ENCODE peak calls at places on chromosomes 2 and 18, in seven cellular contexts. One of them, this sample, is unnamed.

GRCh38 chr2:27125104-27125503 is 1.5 kb downstream of the ABHD1 start:
- DNase-seq in activated CD8-positive, alpha-beta T cell treated with anti-CD3 and anti-CD28 coated beads, Interleukin-2, amount 10 ng/mL, durations not matched to agents 7 days and 5 days: no peak
- DNase-seq in cardiac fibroblast: no peak
- DNase-seq in activated T-helper 1 cell treated with anti-CD3 and anti-CD28 coated beads, Interleukin-2, amount 50 U/mL, for 16 hours: no peak
- DNase-seq in hypothalamus: no peak
- DNase-seq in C1 segment of cervical spinal cord: no peak
- DNase-seq in ACHN: no peak
- DNase-seq in this sample: no peak

GRCh38 chr18:62030091-62030985 is 137.5 kb upstream of the RNF152 start:
- DNase-seq in ACHN: no peak
- DNase-seq in C1 segment of cervical spinal cord: no peak
- DNase-seq in activated T-helper 1 cell treated with anti-CD3 and anti-CD28 coated beads, Interleukin-2, amount 50 U/mL, for 16 hours: no peak
- DNase-seq in hypothalamus: no peak
- DNase-seq in cardiac fibroblast: no peak
- DNase-seq in activated CD8-positive, alpha-beta T cell treated with anti-CD3 and anti-CD28 coated beads, Interleukin-2, amount 10 ng/mL, durations not matched to agents 7 days and 5 days: no peak
- DNase-seq in this sample: no peak

GRCh38 chr2:43841949-43842865 is 3.4 kb downstream of the ABCG8 start:
- DNase-seq in ACHN: no peak
- DNase-seq in cardiac fibroblast: no peak
- DNase-seq in hypothalamus: no peak
- DNase-seq in activated T-helper 1 cell treated with anti-CD3 and anti-CD28 coated beads, Interleukin-2, amount 50 U/mL, for 16 hours: no peak
- DNase-seq in C1 segment of cervical spinal cord: no peak
- DNase-seq in activated CD8-positive, alpha-beta T cell treated with anti-CD3 and anti-CD28 coated beads, Interleukin-2, amount 10 ng/mL, durations not matched to agents 7 days and 5 days: peak; percentile 7
- DNase-seq in this sample: no peak

GRCh38 chr2:235990344-235990743 is 177.8 kb downstream of the GBX2 start:
- DNase-seq in hypothalamus: no peak
- DNase-seq in ACHN: no peak
- DNase-seq in activated T-helper 1 cell treated with anti-CD3 and anti-CD28 coated beads, Interleukin-2, amount 50 U/mL, for 16 hours: no peak
- DNase-seq in cardiac fibroblast: no peak
- DNase-seq in C1 segment of cervical spinal cord: no peak
- DNase-seq in activated CD8-positive, alpha-beta T cell treated with anti-CD3 and anti-CD28 coated beads, Interleukin-2, amount 10 ng/mL, durations not matched to agents 7 days and 5 days: no peak
- DNase-seq in this sample: no peak

GRCh38 chr2:189249171-189249570 is 69.6 kb upstream of the COL5A2 start:
- DNase-seq in activated T-helper 1 cell treated with anti-CD3 and anti-CD28 coated beads, Interleukin-2, amount 50 U/mL, for 16 hours: no peak
- DNase-seq in ACHN: no peak
- DNase-seq in activated CD8-positive, alpha-beta T cell treated with anti-CD3 and anti-CD28 coated beads, Interleukin-2, amount 10 ng/mL, durations not matched to agents 7 days and 5 days: no peak
- DNase-seq in hypothalamus: no peak
- DNase-seq in C1 segment of cervical spinal cord: no peak
- DNase-seq in cardiac fibroblast: peak; percentile 78
- DNase-seq in this sample: no peak

GRCh38 chr2:886072-887022 is 64.3 kb upstream of the SNTG2 start:
- DNase-seq in ACHN: no peak
- DNase-seq in cardiac fibroblast: no peak
- DNase-seq in hypothalamus: no peak
- DNase-seq in C1 segment of cervical spinal cord: no peak
- DNase-seq in activated CD8-positive, alpha-beta T cell treated with anti-CD3 and anti-CD28 coated beads, Interleukin-2, amount 10 ng/mL, durations not matched to agents 7 days and 5 days: no peak
- DNase-seq in activated T-helper 1 cell treated with anti-CD3 and anti-CD28 coated beads, Interleukin-2, amount 50 U/mL, for 16 hours: no peak
- DNase-seq in this sample: no peak

GRCh38 chr2:14826518-14826917 is 194.0 kb downstream of the LRATD1 start:
- DNase-seq in C1 segment of cervical spinal cord: no peak
- DNase-seq in hypothalamus: no peak
- DNase-seq in activated CD8-positive, alpha-beta T cell treated with anti-CD3 and anti-CD28 coated beads, Interleukin-2, amount 10 ng/mL, durations not matched to agents 7 days and 5 days: no peak
- DNase-seq in cardiac fibroblast: no peak
- DNase-seq in ACHN: no peak
- DNase-seq in activated T-helper 1 cell treated with anti-CD3 and anti-CD28 coated beads, Interleukin-2, amount 50 U/mL, for 16 hours: no peak
- DNase-seq in this sample: no peak

GRCh38 chr2:20526666-20527065 is 79.8 kb downstream of the RHOB start:
- DNase-seq in ACHN: no peak
- DNase-seq in C1 segment of cervical spinal cord: no peak
- DNase-seq in cardiac fibroblast: no peak
- DNase-seq in activated T-helper 1 cell treated with anti-CD3 and anti-CD28 coated beads, Interleukin-2, amount 50 U/mL, for 16 hours: no peak
- DNase-seq in activated CD8-positive, alpha-beta T cell treated with anti-CD3 and anti-CD28 coated beads, Interleukin-2, amount 10 ng/mL, durations not matched to agents 7 days and 5 days: no peak
- DNase-seq in hypothalamus: peak; percentile 48
- DNase-seq in this sample: no peak

GRCh38 chr18:59067873-59068272 is 71.8 kb upstream of the SEC11C start:
- DNase-seq in C1 segment of cervical spinal cord: no peak
- DNase-seq in cardiac fibroblast: peak; percentile 55
- DNase-seq in activated CD8-positive, alpha-beta T cell treated with anti-CD3 and anti-CD28 coated beads, Interleukin-2, amount 10 ng/mL, durations not matched to agents 7 days and 5 days: no peak
- DNase-seq in ACHN: peak; percentile 29
- DNase-seq in activated T-helper 1 cell treated with anti-CD3 and anti-CD28 coated beads, Interleukin-2, amount 50 U/mL, for 16 hours: no peak
- DNase-seq in hypothalamus: no peak
- DNase-seq in this sample: no peak

GRCh38 chr2:130307850-130308249 is 34.8 kb upstream of the IMP4 start:
- DNase-seq in ACHN: no peak
- DNase-seq in hypothalamus: no peak
- DNase-seq in activated CD8-positive, alpha-beta T cell treated with anti-CD3 and anti-CD28 coated beads, Interleukin-2, amount 10 ng/mL, durations not matched to agents 7 days and 5 days: no peak
- DNase-seq in C1 segment of cervical spinal cord: no peak
- DNase-seq in activated T-helper 1 cell treated with anti-CD3 and anti-CD28 coated beads, Interleukin-2, amount 50 U/mL, for 16 hours: no peak
- DNase-seq in cardiac fibroblast: no peak
- DNase-seq in this sample: no peak

GRCh38 chr2:160015746-160016145 is 46.7 kb downstream of the PLA2R1 start:
- DNase-seq in activated CD8-positive, alpha-beta T cell treated with anti-CD3 and anti-CD28 coated beads, Interleukin-2, amount 10 ng/mL, durations not matched to agents 7 days and 5 days: no peak
- DNase-seq in ACHN: no peak
- DNase-seq in hypothalamus: no peak
- DNase-seq in cardiac fibroblast: no peak
- DNase-seq in C1 segment of cervical spinal cord: no peak
- DNase-seq in activated T-helper 1 cell treated with anti-CD3 and anti-CD28 coated beads, Interleukin-2, amount 50 U/mL, for 16 hours: no peak
- DNase-seq in this sample: no peak

GRCh38 chr2:150480241-150480640 is 7.2 kb downstream of the RND3 start:
- DNase-seq in activated T-helper 1 cell treated with anti-CD3 and anti-CD28 coated beads, Interleukin-2, amount 50 U/mL, for 16 hours: no peak
- DNase-seq in C1 segment of cervical spinal cord: no peak
- DNase-seq in cardiac fibroblast: peak; percentile 61
- DNase-seq in activated CD8-positive, alpha-beta T cell treated with anti-CD3 and anti-CD28 coated beads, Interleukin-2, amount 10 ng/mL, durations not matched to agents 7 days and 5 days: no peak
- DNase-seq in ACHN: no peak
- DNase-seq in hypothalamus: no peak
- DNase-seq in this sample: no peak

GRCh38 chr2:31129835-31130561 is 8.2 kb downstream of the GALNT14 start:
- DNase-seq in activated CD8-positive, alpha-beta T cell treated with anti-CD3 and anti-CD28 coated beads, Interleukin-2, amount 10 ng/mL, durations not matched to agents 7 days and 5 days: no peak
- DNase-seq in ACHN: no peak
- DNase-seq in activated T-helper 1 cell treated with anti-CD3 and anti-CD28 coated beads, Interleukin-2, amount 50 U/mL, for 16 hours: no peak
- DNase-seq in hypothalamus: no peak
- DNase-seq in cardiac fibroblast: no peak
- DNase-seq in C1 segment of cervical spinal cord: no peak
- DNase-seq in this sample: no peak

GRCh38 chr2:217714268-217714643 is 288.5 kb downstream of the TNS1 start:
- DNase-seq in C1 segment of cervical spinal cord: peak; percentile 64
- DNase-seq in cardiac fibroblast: peak; percentile 66
- DNase-seq in ACHN: no peak
- DNase-seq in hypothalamus: peak; percentile 95
- DNase-seq in activated CD8-positive, alpha-beta T cell treated with anti-CD3 and anti-CD28 coated beads, Interleukin-2, amount 10 ng/mL, durations not matched to agents 7 days and 5 days: no peak
- DNase-seq in activated T-helper 1 cell treated with anti-CD3 and anti-CD28 coated beads, Interleukin-2, amount 50 U/mL, for 16 hours: no peak
- DNase-seq in this sample: peak; percentile 90

GRCh38 chr2:121427187-121427689 is 103.4 kb upstream of the RNU4ATAC start:
- DNase-seq in ACHN: no peak
- DNase-seq in cardiac fibroblast: peak; percentile 34
- DNase-seq in C1 segment of cervical spinal cord: no peak
- DNase-seq in activated T-helper 1 cell treated with anti-CD3 and anti-CD28 coated beads, Interleukin-2, amount 50 U/mL, for 16 hours: no peak
- DNase-seq in hypothalamus: no peak
- DNase-seq in activated CD8-positive, alpha-beta T cell treated with anti-CD3 and anti-CD28 coated beads, Interleukin-2, amount 10 ng/mL, durations not matched to agents 7 days and 5 days: no peak
- DNase-seq in this sample: no peak

GRCh38 chr2:234290671-234291070 is 206.2 kb downstream of the ARL4C start:
- DNase-seq in activated T-helper 1 cell treated with anti-CD3 and anti-CD28 coated beads, Interleukin-2, amount 50 U/mL, for 16 hours: peak; percentile 62
- DNase-seq in cardiac fibroblast: no peak
- DNase-seq in hypothalamus: no peak
- DNase-seq in C1 segment of cervical spinal cord: no peak
- DNase-seq in ACHN: no peak
- DNase-seq in activated CD8-positive, alpha-beta T cell treated with anti-CD3 and anti-CD28 coated beads, Interleukin-2, amount 10 ng/mL, durations not matched to agents 7 days and 5 days: peak; percentile 89
- DNase-seq in this sample: no peak

GRCh38 chr2:58137856-58138255 is 91.2 kb downstream of the VRK2 start:
- DNase-seq in activated CD8-positive, alpha-beta T cell treated with anti-CD3 and anti-CD28 coated beads, Interleukin-2, amount 10 ng/mL, durations not matched to agents 7 days and 5 days: no peak
- DNase-seq in C1 segment of cervical spinal cord: no peak
- DNase-seq in hypothalamus: no peak
- DNase-seq in ACHN: no peak
- DNase-seq in cardiac fibroblast: peak; percentile 27
- DNase-seq in activated T-helper 1 cell treated with anti-CD3 and anti-CD28 coated beads, Interleukin-2, amount 50 U/mL, for 16 hours: no peak
- DNase-seq in this sample: peak; percentile 10

GRCh38 chr2:7020939-7021470 is 103.8 kb downstream of the RNF144A start:
- DNase-seq in cardiac fibroblast: no peak
- DNase-seq in C1 segment of cervical spinal cord: no peak
- DNase-seq in hypothalamus: no peak
- DNase-seq in ACHN: no peak
- DNase-seq in activated CD8-positive, alpha-beta T cell treated with anti-CD3 and anti-CD28 coated beads, Interleukin-2, amount 10 ng/mL, durations not matched to agents 7 days and 5 days: no peak
- DNase-seq in activated T-helper 1 cell treated with anti-CD3 and anti-CD28 coated beads, Interleukin-2, amount 50 U/mL, for 16 hours: no peak
- DNase-seq in this sample: no peak

GRCh38 chr2:7884338-7884737 is 797.5 kb upstream of the ID2 start:
- DNase-seq in C1 segment of cervical spinal cord: no peak
- DNase-seq in cardiac fibroblast: no peak
- DNase-seq in activated T-helper 1 cell treated with anti-CD3 and anti-CD28 coated beads, Interleukin-2, amount 50 U/mL, for 16 hours: no peak
- DNase-seq in hypothalamus: no peak
- DNase-seq in activated CD8-positive, alpha-beta T cell treated with anti-CD3 and anti-CD28 coated beads, Interleukin-2, amount 10 ng/mL, durations not matched to agents 7 days and 5 days: no peak
- DNase-seq in ACHN: no peak
- DNase-seq in this sample: no peak

GRCh38 chr2:209526541-209526940 is 102.7 kb downstream of the MAP2 start:
- DNase-seq in activated T-helper 1 cell treated with anti-CD3 and anti-CD28 coated beads, Interleukin-2, amount 50 U/mL, for 16 hours: no peak
- DNase-seq in cardiac fibroblast: peak; percentile 52
- DNase-seq in ACHN: no peak
- DNase-seq in activated CD8-positive, alpha-beta T cell treated with anti-CD3 and anti-CD28 coated beads, Interleukin-2, amount 10 ng/mL, durations not matched to agents 7 days and 5 days: no peak
- DNase-seq in hypothalamus: no peak
- DNase-seq in C1 segment of cervical spinal cord: no peak
- DNase-seq in this sample: peak; percentile 7

GRCh38 chr18:9627642-9628041 is 13.3 kb upstream of the PPP4R1 start:
- DNase-seq in cardiac fibroblast: peak; percentile 80
- DNase-seq in activated T-helper 1 cell treated with anti-CD3 and anti-CD28 coated beads, Interleukin-2, amount 50 U/mL, for 16 hours: no peak
- DNase-seq in hypothalamus: no peak
- DNase-seq in ACHN: no peak
- DNase-seq in C1 segment of cervical spinal cord: no peak
- DNase-seq in activated CD8-positive, alpha-beta T cell treated with anti-CD3 and anti-CD28 coated beads, Interleukin-2, amount 10 ng/mL, durations not matched to agents 7 days and 5 days: no peak
- DNase-seq in this sample: no peak

GRCh38 chr2:105261061-105261460 is 19.5 kb downstream of the GPR45 start:
- DNase-seq in ACHN: peak; percentile 97
- DNase-seq in hypothalamus: no peak
- DNase-seq in activated T-helper 1 cell treated with anti-CD3 and anti-CD28 coated beads, Interleukin-2, amount 50 U/mL, for 16 hours: no peak
- DNase-seq in activated CD8-positive, alpha-beta T cell treated with anti-CD3 and anti-CD28 coated beads, Interleukin-2, amount 10 ng/mL, durations not matched to agents 7 days and 5 days: no peak
- DNase-seq in C1 segment of cervical spinal cord: no peak
- DNase-seq in cardiac fibroblast: peak; percentile 83
- DNase-seq in this sample: no peak

GRCh38 chr2:33241581-33241980 is 234.9 kb upstream of the RASGRP3 start:
- DNase-seq in hypothalamus: no peak
- DNase-seq in activated T-helper 1 cell treated with anti-CD3 and anti-CD28 coated beads, Interleukin-2, amount 50 U/mL, for 16 hours: no peak
- DNase-seq in ACHN: no peak
- DNase-seq in cardiac fibroblast: peak; percentile 45
- DNase-seq in activated CD8-positive, alpha-beta T cell treated with anti-CD3 and anti-CD28 coated beads, Interleukin-2, amount 10 ng/mL, durations not matched to agents 7 days and 5 days: no peak
- DNase-seq in C1 segment of cervical spinal cord: no peak
- DNase-seq in this sample: no peak

GRCh38 chr2:85326406-85326945 is 1.3 kb downstream of the TGOLN2 start:
- DNase-seq in hypothalamus: no peak
- DNase-seq in activated T-helper 1 cell treated with anti-CD3 and anti-CD28 coated beads, Interleukin-2, amount 50 U/mL, for 16 hours: no peak
- DNase-seq in activated CD8-positive, alpha-beta T cell treated with anti-CD3 and anti-CD28 coated beads, Interleukin-2, amount 10 ng/mL, durations not matched to agents 7 days and 5 days: peak; percentile 78
- DNase-seq in C1 segment of cervical spinal cord: no peak
- DNase-seq in cardiac fibroblast: peak; percentile 58
- DNase-seq in ACHN: no peak
- DNase-seq in this sample: no peak

GRCh38 chr18:79294235-79294634 is 101.5 kb upstream of the NFATC1 start:
- DNase-seq in C1 segment of cervical spinal cord: no peak
- DNase-seq in hypothalamus: no peak
- DNase-seq in activated T-helper 1 cell treated with anti-CD3 and anti-CD28 coated beads, Interleukin-2, amount 50 U/mL, for 16 hours: no peak
- DNase-seq in ACHN: no peak
- DNase-seq in cardiac fibroblast: no peak
- DNase-seq in activated CD8-positive, alpha-beta T cell treated with anti-CD3 and anti-CD28 coated beads, Interleukin-2, amount 10 ng/mL, durations not matched to agents 7 days and 5 days: no peak
- DNase-seq in this sample: no peak

GRCh38 chr2:102826904-102827303 is 65.1 kb downstream of the TMEM182 start:
- DNase-seq in ACHN: no peak
- DNase-seq in cardiac fibroblast: no peak
- DNase-seq in C1 segment of cervical spinal cord: no peak
- DNase-seq in activated T-helper 1 cell treated with anti-CD3 and anti-CD28 coated beads, Interleukin-2, amount 50 U/mL, for 16 hours: no peak
- DNase-seq in hypothalamus: no peak
- DNase-seq in activated CD8-positive, alpha-beta T cell treated with anti-CD3 and anti-CD28 coated beads, Interleukin-2, amount 10 ng/mL, durations not matched to agents 7 days and 5 days: no peak
- DNase-seq in this sample: no peak

GRCh38 chr2:226366920-226367319 is 432.7 kb downstream of the IRS1 start:
- DNase-seq in activated CD8-positive, alpha-beta T cell treated with anti-CD3 and anti-CD28 coated beads, Interleukin-2, amount 10 ng/mL, durations not matched to agents 7 days and 5 days: no peak
- DNase-seq in cardiac fibroblast: no peak
- DNase-seq in hypothalamus: no peak
- DNase-seq in activated T-helper 1 cell treated with anti-CD3 and anti-CD28 coated beads, Interleukin-2, amount 50 U/mL, for 16 hours: no peak
- DNase-seq in C1 segment of cervical spinal cord: no peak
- DNase-seq in ACHN: no peak
- DNase-seq in this sample: no peak

GRCh38 chr2:159073256-159073655 is 104.8 kb downstream of the TANC1 start:
- DNase-seq in ACHN: no peak
- DNase-seq in activated T-helper 1 cell treated with anti-CD3 and anti-CD28 coated beads, Interleukin-2, amount 50 U/mL, for 16 hours: no peak
- DNase-seq in hypothalamus: no peak
- DNase-seq in C1 segment of cervical spinal cord: no peak
- DNase-seq in activated CD8-positive, alpha-beta T cell treated with anti-CD3 and anti-CD28 coated beads, Interleukin-2, amount 10 ng/mL, durations not matched to agents 7 days and 5 days: no peak
- DNase-seq in cardiac fibroblast: peak; percentile 70
- DNase-seq in this sample: no peak

GRCh38 chr2:107337209-107337898 is 451.4 kb upstream of the ST6GAL2 start:
- DNase-seq in cardiac fibroblast: peak; percentile 84
- DNase-seq in hypothalamus: no peak
- DNase-seq in activated T-helper 1 cell treated with anti-CD3 and anti-CD28 coated beads, Interleukin-2, amount 50 U/mL, for 16 hours: no peak
- DNase-seq in ACHN: no peak
- DNase-seq in activated CD8-positive, alpha-beta T cell treated with anti-CD3 and anti-CD28 coated beads, Interleukin-2, amount 10 ng/mL, durations not matched to agents 7 days and 5 days: no peak
- DNase-seq in C1 segment of cervical spinal cord: no peak
- DNase-seq in this sample: no peak

GRCh38 chr18:53944721-53945120 is 279.7 kb downstream of the MBD2 start:
- DNase-seq in cardiac fibroblast: no peak
- DNase-seq in hypothalamus: no peak
- DNase-seq in ACHN: peak; percentile 2
- DNase-seq in activated T-helper 1 cell treated with anti-CD3 and anti-CD28 coated beads, Interleukin-2, amount 50 U/mL, for 16 hours: no peak
- DNase-seq in C1 segment of cervical spinal cord: no peak
- DNase-seq in activated CD8-positive, alpha-beta T cell treated with anti-CD3 and anti-CD28 coated beads, Interleukin-2, amount 10 ng/mL, durations not matched to agents 7 days and 5 days: no peak
- DNase-seq in this sample: no peak

GRCh38 chr2:163713534-163714311 is 22.1 kb downstream of the FIGN start:
- DNase-seq in cardiac fibroblast: no peak
- DNase-seq in activated CD8-positive, alpha-beta T cell treated with anti-CD3 and anti-CD28 coated beads, Interleukin-2, amount 10 ng/mL, durations not matched to agents 7 days and 5 days: no peak
- DNase-seq in C1 segment of cervical spinal cord: no peak
- DNase-seq in hypothalamus: peak; percentile 37
- DNase-seq in activated T-helper 1 cell treated with anti-CD3 and anti-CD28 coated beads, Interleukin-2, amount 50 U/mL, for 16 hours: no peak
- DNase-seq in ACHN: no peak
- DNase-seq in this sample: peak; percentile 56

GRCh38 chr2:221289389-221289788 is 282.7 kb downstream of the EPHA4 start:
- DNase-seq in ACHN: no peak
- DNase-seq in activated T-helper 1 cell treated with anti-CD3 and anti-CD28 coated beads, Interleukin-2, amount 50 U/mL, for 16 hours: no peak
- DNase-seq in C1 segment of cervical spinal cord: no peak
- DNase-seq in hypothalamus: no peak
- DNase-seq in activated CD8-positive, alpha-beta T cell treated with anti-CD3 and anti-CD28 coated beads, Interleukin-2, amount 10 ng/mL, durations not matched to agents 7 days and 5 days: no peak
- DNase-seq in cardiac fibroblast: no peak
- DNase-seq in this sample: no peak

This sample was measured in anterior cingulate cortex.